ENCODE peak calls at places on chromosomes 5 and 9, in eight cellular contexts. C is GM03348; L is progenitor cell of endocrine pancreas; R is COLO829; M is CD8-positive, alpha-beta memory T cell; K is fibroblast of lung; G is activated CD8-positive, alpha-beta memory T cell treated with anti-CD3 and anti-CD28 coated beads, Interleukin-2, amount 50 U/mL, for 4 hours; X is activated CD4-positive, CD25-positive, alpha-beta regulatory T cell treated with anti-CD3 and anti-CD28 coated beads, Interleukin-2, amount 50 U/mL, for 72 hours. Z is an unnamed sample.

GRCh38 chr9:33867747-33868429 is 50.9 kb downstream of the UBE2R2 start:
- DNase-seq in G (no peak), M (no peak), L (no peak), C (peak), K (no peak), R (no peak), X (no peak), Z (no peak)

GRCh38 chr5:176661676-176662075 is 14.4 kb downstream of the TSPAN17 start:
- DNase-seq in C (no peak), X (no peak), K (no peak), G (no peak), R (no peak), L (no peak), M (no peak), Z (no peak)

GRCh38 chr5:97192580-97193421 is 9.8 kb upstream of the RIOK2 start:
- DNase-seq in C (no peak), G (no peak), R (no peak), K (no peak), L (no peak), M (no peak), X (no peak), Z (no peak)

GRCh38 chr9:115015018-115015635 is 84.7 kb upstream of the TNFSF8 start:
- DNase-seq in K (peak), L (peak), C (peak), G (no peak), X (no peak), M (no peak), R (peak), Z (peak)

GRCh38 chr9:113851359-113851758 is 24.8 kb upstream of the ZNF618 start:
- DNase-seq in K (no peak), L (no peak), C (no peak), G (no peak), R (no peak), M (no peak), X (no peak), Z (no peak)

GRCh38 chr9:19445452-19445851 is 36.6 kb downstream of the ACER2 start:
- DNase-seq in K (peak), M (no peak), R (no peak), L (no peak), X (no peak), C (no peak), G (no peak), Z (no peak)

GRCh38 chr9:112103405-112103804 is 71.7 kb downstream of the SUSD1 start:
- DNase-seq in R (no peak), C (no peak), X (no peak), K (no peak), M (no peak), L (no peak), G (no peak), Z (no peak)

GRCh38 chr9:122124528-122124927 is 31.4 kb upstream of the TTLL11 start:
- DNase-seq in K (no peak), X (no peak), G (no peak), M (no peak), L (no peak), C (no peak), R (no peak), Z (no peak)

GRCh38 chr9:31612336-31613030 is 772.0 kb upstream of the ACO1 start:
- DNase-seq in X (no peak), M (no peak), R (no peak), K (peak), L (no peak), G (no peak), C (no peak), Z (no peak)

GRCh38 chr5:98933446-98934072 is 4.8 kb upstream of the CHD1 start:
- DNase-seq in C (no peak), R (no peak), K (no peak), G (no peak), X (no peak), L (no peak), M (peak), Z (no peak)

GRCh38 chr9:136774416-136775045 is 10.2 kb upstream of the LCN15 start:
- DNase-seq in C (no peak), X (no peak), R (no peak), G (no peak), M (no peak), K (no peak), L (no peak), Z (no peak)

GRCh38 chr5:38660194-38660668 is 103.8 kb upstream of the LIFR start:
- DNase-seq in X (no peak), M (no peak), L (no peak), R (no peak), G (no peak), C (no peak), K (no peak), Z (no peak)

GRCh38 chr5:173915310-173916005 is 27.3 kb downstream of the CPEB4 start:
- DNase-seq in L (no peak), K (no peak), X (no peak), M (no peak), R (no peak), G (no peak), C (peak), Z (no peak)

GRCh38 chr5:111345731-111346130 is 121.5 kb downstream of the CAMK4 start:
- DNase-seq in M (no peak), L (no peak), K (peak), X (no peak), G (no peak), C (peak), R (peak), Z (no peak)

GRCh38 chr9:127742435-127743088 is 7.5 kb upstream of the TOR2A start:
- DNase-seq in L (peak), K (peak), C (peak), G (no peak), R (peak), M (no peak), X (no peak), Z (peak)

GRCh38 chr9:126388964-126389363 is 62.3 kb downstream of the MVB12B start:
- DNase-seq in R (no peak), K (no peak), M (no peak), L (no peak), C (no peak), G (no peak), X (no peak), Z (no peak)

GRCh38 chr5:29796018-29796417 is 1397.5 kb upstream of the CDH6 start:
- DNase-seq in M (no peak), X (no peak), R (no peak), K (no peak), C (no peak), G (no peak), L (no peak), Z (no peak)

GRCh38 chr9:100457517-100457916 is 15.4 kb upstream of the TMEFF1 start:
- DNase-seq in G (no peak), L (no peak), K (no peak), R (no peak), C (no peak), X (no peak), M (no peak), Z (no peak)

GRCh38 chr9:71895122-71895521 is 15.9 kb downstream of the ABHD17B start:
- DNase-seq in L (no peak), G (no peak), R (no peak), M (no peak), X (no peak), K (peak), C (no peak), Z (no peak)

GRCh38 chr9:113930384-113930783 is 54.3 kb downstream of the ZNF618 start:
- DNase-seq in C (no peak), L (no peak), G (no peak), X (no peak), K (no peak), R (no peak), M (no peak), Z (no peak)

GRCh38 chr9:124329996-124330714 is 72.4 kb downstream of the NEK6 start:
- DNase-seq in X (no peak), L (no peak), C (no peak), M (no peak), K (no peak), G (no peak), R (no peak), Z (no peak)

GRCh38 chr5:103667068-103667467 is 104.5 kb upstream of the NUDT12 start:
- DNase-seq in L (no peak), R (peak), C (peak), K (peak), G (no peak), X (no peak), M (no peak), Z (no peak)

GRCh38 chr9:93467062-93467416 is 13.7 kb upstream of the FAM120AOS start:
- DNase-seq in C (no peak), X (no peak), L (no peak), R (no peak), G (no peak), K (peak), M (no peak), Z (no peak)

GRCh38 chr9:27019589-27019988 is 14.1 kb upstream of the LRRC19 start:
- DNase-seq in X (no peak), R (no peak), G (no peak), L (no peak), M (no peak), C (no peak), K (peak), Z (no peak)

GRCh38 chr9:128160603-128160987 is 530 bp downstream of the BBLN start:
- DNase-seq in R (no peak), G (peak), M (no peak), L (no peak), C (peak), K (peak), X (peak), Z (peak)

GRCh38 chr9:93596399-93596798 is 20.0 kb downstream of the PHF2 start:
- DNase-seq in G (no peak), X (peak), R (no peak), C (no peak), L (no peak), K (no peak), M (no peak), Z (no peak)

GRCh38 chr5:32909207-32909606 is 198.1 kb downstream of the NPR3 start:
- DNase-seq in M (no peak), C (peak), X (no peak), K (peak), R (no peak), L (no peak), G (no peak), Z (peak)

GRCh38 chr9:89622933-89623861 is 18.4 kb downstream of the GADD45G start:
- DNase-seq in X (no peak), R (no peak), K (no peak), L (no peak), G (no peak), M (no peak), C (no peak), Z (no peak)

GRCh38 chr5:17114715-17115599 is 102.5 kb upstream of the BASP1 start:
- DNase-seq in C (no peak), M (no peak), L (no peak), X (no peak), K (no peak), R (no peak), G (no peak), Z (no peak)

GRCh38 chr5:172979778-172980177 is 3.8 kb upstream of the ATP6V0E1 start:
- DNase-seq in M (no peak), C (no peak), X (no peak), K (peak), R (no peak), G (no peak), L (no peak), Z (peak)

GRCh38 chr5:128228506-128228905 is 144.9 kb downstream of the SLC12A2 start:
- DNase-seq in L (no peak), C (peak), K (peak), M (no peak), R (no peak), X (no peak), G (no peak), Z (no peak)

GRCh38 chr5:53568868-53569267 is 8.4 kb downstream of the NDUFS4 start:
- DNase-seq in G (no peak), R (no peak), X (no peak), L (no peak), C (peak), K (no peak), M (no peak), Z (no peak)

GRCh38 chr9:89812556-89813181 is 207.9 kb downstream of the GADD45G start:
- DNase-seq in C (no peak), M (no peak), X (no peak), R (no peak), L (no peak), K (no peak), G (no peak), Z (no peak)

Z was measured in AG08396.